ENCODE peak calls at places on chromosomes 12 and 14, in nine cellular contexts. J is testis, D is T-helper 9 cell, N is astrocyte of the spinal cord, B is iris pigment epithelial cell, R is LoVo, K is sigmoid colon, P is heart left ventricle, E is pons. O is an unnamed sample.

GRCh38 chr12:83092101-83092500 is 405.4 kb downstream of the TMTC2 start:
- DNase-seq in P (no peak), B (no peak), N (no peak), J (no peak), R (no peak), E (peak; percentile 46), K (no peak), D (no peak), O (no peak)

GRCh38 chr12:119179335-119180021 is 747 bp downstream of the HSPB8 start:
- DNase-seq in R (peak; percentile 39), K (peak; percentile 76), P (peak; percentile 67), B (no peak), N (peak; percentile 37), D (no peak), E (no peak), J (peak; percentile 68), O (no peak)

GRCh38 chr14:46322076-46322475 is 329.5 kb downstream of the RPL10L start:
- DNase-seq in E (no peak), K (no peak), R (no peak), B (no peak), P (no peak), D (no peak), J (no peak), N (no peak), O (no peak)

GRCh38 chr12:80553316-80553715 is 109.3 kb downstream of the PTPRQ start:
- DNase-seq in N (peak; percentile 91), E (no peak), P (no peak), K (no peak), R (peak; percentile 28), B (peak; percentile 95), J (no peak), D (no peak), O (no peak)

GRCh38 chr14:84361476-84361875 is 1168.5 kb upstream of the FLRT2 start:
- DNase-seq in D (no peak), J (no peak), N (no peak), P (no peak), R (no peak), B (no peak), K (no peak), E (no peak), O (no peak)

GRCh38 chr12:6866920-6867406 is 368 bp upstream of the TPI1 start:
- DNase-seq in D (no peak), R (no peak), K (no peak), J (no peak), N (no peak), B (no peak), P (no peak), E (peak; percentile 58), O (no peak)

GRCh38 chr12:94146166-94146565 is 2.2 kb upstream of the PLXNC1 start:
- DNase-seq in R (no peak), P (no peak), B (no peak), K (no peak), N (no peak), J (no peak), E (no peak), D (no peak), O (no peak)

GRCh38 chr12:122460641-122461040 is 38.2 kb upstream of the CLIP1 start:
- DNase-seq in D (no peak), N (no peak), K (peak; percentile 4), P (no peak), B (no peak), E (no peak), J (no peak), R (no peak), O (no peak)

GRCh38 chr12:6178981-6179761 is 21.0 kb upstream of the CD9 start:
- DNase-seq in J (no peak), N (peak; percentile 56), K (no peak), E (no peak), R (no peak), D (no peak), B (no peak), P (no peak), O (no peak)

GRCh38 chr12:82660541-82661325 is 26.0 kb upstream of the TMTC2 start:
- DNase-seq in E (no peak), P (no peak), K (no peak), N (peak; percentile 10), R (peak; percentile 19), B (peak; percentile 54), D (no peak), J (no peak), O (no peak)

GRCh38 chr12:132909030-132909368 is 21.6 kb upstream of the CHFR start:
- DNase-seq in J (no peak), D (no peak), R (no peak), E (no peak), N (no peak), P (no peak), K (no peak), B (no peak), O (no peak)

GRCh38 chr12:124053855-124054254 is 80.8 kb downstream of the ZNF664 start:
- DNase-seq in K (peak; percentile 84), J (peak; percentile 79), D (no peak), N (peak; percentile 74), P (no peak), E (peak; percentile 81), B (peak; percentile 75), R (no peak), O (no peak)